ENCODE peak calls at places on chromosomes 13 and 19, in seven cellular contexts. One of them, this sample, is unnamed.

GRCh38 chr19:45508681-45508930 is 1.3 kb downstream of the VASP start:
- DNase-seq in posterior vena cava: no peak
- DNase-seq in PC-3: no peak
- DNase-seq in Calu3: no peak
- DNase-seq in AG09319: no peak
- DNase-seq in AG09309: no peak
- DNase-seq in lower lobe of right lung: no peak
- DNase-seq in this sample: no peak

GRCh38 chr13:44894001-44894770 is 95.1 kb downstream of the NUFIP1 start:
- DNase-seq in posterior vena cava: no peak
- DNase-seq in PC-3: peak; percentile 15
- DNase-seq in Calu3: no peak
- DNase-seq in AG09319: no peak
- DNase-seq in AG09309: no peak
- DNase-seq in lower lobe of right lung: no peak
- DNase-seq in this sample: no peak

GRCh38 chr19:50803633-50804419 is 13.6 kb downstream of the ACP4 start:
- DNase-seq in posterior vena cava: no peak
- DNase-seq in PC-3: peak; percentile 33
- DNase-seq in Calu3: no peak
- DNase-seq in AG09319: no peak
- DNase-seq in AG09309: no peak
- DNase-seq in lower lobe of right lung: no peak
- DNase-seq in this sample: no peak

GRCh38 chr13:83536941-83537340 is 345.3 kb downstream of the SLITRK1 start:
- DNase-seq in posterior vena cava: no peak
- DNase-seq in PC-3: peak; percentile 19
- DNase-seq in Calu3: no peak
- DNase-seq in AG09319: no peak
- DNase-seq in AG09309: no peak
- DNase-seq in lower lobe of right lung: no peak
- DNase-seq in this sample: no peak

GRCh38 chr19:49486232-49486631 is 1.2 kb upstream of the RPL13A start:
- DNase-seq in posterior vena cava: no peak
- DNase-seq in PC-3: no peak
- DNase-seq in Calu3: no peak
- DNase-seq in AG09319: no peak
- DNase-seq in AG09309: no peak
- DNase-seq in lower lobe of right lung: no peak
- DNase-seq in this sample: no peak

GRCh38 chr13:20015763-20016162 is 57.2 kb downstream of the ZMYM2 start:
- DNase-seq in posterior vena cava: no peak
- DNase-seq in PC-3: no peak
- DNase-seq in Calu3: no peak
- DNase-seq in AG09319: no peak
- DNase-seq in AG09309: no peak
- DNase-seq in lower lobe of right lung: no peak
- DNase-seq in this sample: no peak

GRCh38 chr13:85631801-85632200 is 167.4 kb downstream of the SLITRK6 start:
- DNase-seq in posterior vena cava: no peak
- DNase-seq in PC-3: peak; percentile 31
- DNase-seq in Calu3: no peak
- DNase-seq in AG09319: no peak
- DNase-seq in AG09309: no peak
- DNase-seq in lower lobe of right lung: no peak
- DNase-seq in this sample: no peak

GRCh38 chr19:58562126-58563033 is 4.0 kb upstream of the UBE2M start:
- DNase-seq in posterior vena cava: peak; percentile 87
- DNase-seq in PC-3: peak; percentile 55
- DNase-seq in Calu3: peak; percentile 56
- DNase-seq in AG09319: no peak
- DNase-seq in AG09309: no peak
- DNase-seq in lower lobe of right lung: peak; percentile 66
- DNase-seq in this sample: no peak

GRCh38 chr19:19531951-19532805 is 3.5 kb downstream of the YJEFN3 start:
- DNase-seq in posterior vena cava: peak; percentile 95
- DNase-seq in PC-3: peak; percentile 81
- DNase-seq in Calu3: peak; percentile 79
- DNase-seq in AG09319: no peak
- DNase-seq in AG09309: no peak
- DNase-seq in lower lobe of right lung: peak; percentile 91
- DNase-seq in this sample: peak; percentile 76

GRCh38 chr19:14439014-14439413 is 5.9 kb downstream of the PKN1 start:
- DNase-seq in posterior vena cava: no peak
- DNase-seq in PC-3: no peak
- DNase-seq in Calu3: no peak
- DNase-seq in AG09319: no peak
- DNase-seq in AG09309: no peak
- DNase-seq in lower lobe of right lung: no peak
- DNase-seq in this sample: no peak

GRCh38 chr13:77752512-77753069 is 55.1 kb downstream of the SLAIN1 start:
- DNase-seq in posterior vena cava: no peak
- DNase-seq in PC-3: no peak
- DNase-seq in Calu3: no peak
- DNase-seq in AG09319: no peak
- DNase-seq in AG09309: no peak
- DNase-seq in lower lobe of right lung: no peak
- DNase-seq in this sample: no peak

GRCh38 chr19:39335168-39335567 is 675 bp downstream of the GMFG start:
- DNase-seq in posterior vena cava: no peak
- DNase-seq in PC-3: no peak
- DNase-seq in Calu3: no peak
- DNase-seq in AG09319: no peak
- DNase-seq in AG09309: no peak
- DNase-seq in lower lobe of right lung: no peak
- DNase-seq in this sample: peak; percentile 24

GRCh38 chr19:5851302-5851701 is at the start of gene FUT3:
- DNase-seq in posterior vena cava: no peak
- DNase-seq in PC-3: peak; percentile 64
- DNase-seq in Calu3: peak; percentile 53
- DNase-seq in AG09319: no peak
- DNase-seq in AG09309: no peak
- DNase-seq in lower lobe of right lung: peak; percentile 65
- DNase-seq in this sample: no peak

GRCh38 chr19:39310558-39311311 is 9.9 kb downstream of the LRFN1 start:
- DNase-seq in posterior vena cava: peak; percentile 31
- DNase-seq in PC-3: no peak
- DNase-seq in Calu3: no peak
- DNase-seq in AG09319: no peak
- DNase-seq in AG09309: no peak
- DNase-seq in lower lobe of right lung: no peak
- DNase-seq in this sample: no peak

GRCh38 chr19:8361921-8362793 is 1.8 kb upstream of the ANGPTL4 start:
- DNase-seq in posterior vena cava: peak; percentile 98
- DNase-seq in PC-3: peak; percentile 100
- DNase-seq in Calu3: peak; percentile 90
- DNase-seq in AG09319: peak; percentile 96
- DNase-seq in AG09309: peak; percentile 95
- DNase-seq in lower lobe of right lung: peak; percentile 93
- DNase-seq in this sample: no peak

GRCh38 chr19:11361771-11362731 is 6.8 kb downstream of the PLPPR2 start:
- DNase-seq in posterior vena cava: no peak
- DNase-seq in PC-3: no peak
- DNase-seq in Calu3: no peak
- DNase-seq in AG09319: no peak
- DNase-seq in AG09309: no peak
- DNase-seq in lower lobe of right lung: no peak
- DNase-seq in this sample: no peak

GRCh38 chr19:29006057-29006735 is 206.8 kb downstream of the UQCRFS1 start:
- DNase-seq in posterior vena cava: no peak
- DNase-seq in PC-3: no peak
- DNase-seq in Calu3: no peak
- DNase-seq in AG09319: no peak
- DNase-seq in AG09309: peak; percentile 20
- DNase-seq in lower lobe of right lung: no peak
- DNase-seq in this sample: no peak

GRCh38 chr19:57192064-57192395 is 730 bp downstream of the ZNF264 start:
- DNase-seq in posterior vena cava: no peak
- DNase-seq in PC-3: peak; percentile 6
- DNase-seq in Calu3: no peak
- DNase-seq in AG09319: no peak
- DNase-seq in AG09309: no peak
- DNase-seq in lower lobe of right lung: no peak
- DNase-seq in this sample: no peak

GRCh38 chr13:70128098-70128497 is 19.8 kb upstream of the KLHL1 start:
- DNase-seq in posterior vena cava: no peak
- DNase-seq in PC-3: no peak
- DNase-seq in Calu3: no peak
- DNase-seq in AG09319: no peak
- DNase-seq in AG09309: no peak
- DNase-seq in lower lobe of right lung: no peak
- DNase-seq in this sample: no peak

GRCh38 chr13:41459754-41460111 is 2.4 kb downstream of the RGCC start:
- DNase-seq in posterior vena cava: no peak
- DNase-seq in PC-3: no peak
- DNase-seq in Calu3: no peak
- DNase-seq in AG09319: no peak
- DNase-seq in AG09309: no peak
- DNase-seq in lower lobe of right lung: no peak
- DNase-seq in this sample: peak; percentile 12

GRCh38 chr19:17751103-17751911 is at the start of gene FCHO1:
- DNase-seq in posterior vena cava: peak; percentile 87
- DNase-seq in PC-3: no peak
- DNase-seq in Calu3: no peak
- DNase-seq in AG09319: no peak
- DNase-seq in AG09309: no peak
- DNase-seq in lower lobe of right lung: peak; percentile 75
- DNase-seq in this sample: peak; percentile 85

GRCh38 chr13:43865892-43866291 is 13.6 kb downstream of the CCDC122 start:
- DNase-seq in posterior vena cava: no peak
- DNase-seq in PC-3: peak; percentile 60
- DNase-seq in Calu3: no peak
- DNase-seq in AG09319: peak; percentile 64
- DNase-seq in AG09309: peak; percentile 63
- DNase-seq in lower lobe of right lung: no peak
- DNase-seq in this sample: no peak

GRCh38 chr19:14404322-14404721 is 14.8 kb downstream of the DDX39A start:
- DNase-seq in posterior vena cava: no peak
- DNase-seq in PC-3: no peak
- DNase-seq in Calu3: no peak
- DNase-seq in AG09319: no peak
- DNase-seq in AG09309: no peak
- DNase-seq in lower lobe of right lung: no peak
- DNase-seq in this sample: no peak

GRCh38 chr13:98523455-98524102 is 53.3 kb downstream of the STK24 start:
- DNase-seq in posterior vena cava: no peak
- DNase-seq in PC-3: no peak
- DNase-seq in Calu3: no peak
- DNase-seq in AG09319: no peak
- DNase-seq in AG09309: no peak
- DNase-seq in lower lobe of right lung: no peak
- DNase-seq in this sample: no peak

GRCh38 chr13:29513981-29514719 is 81.3 kb downstream of the SLC7A1 start:
- DNase-seq in posterior vena cava: no peak
- DNase-seq in PC-3: no peak
- DNase-seq in Calu3: no peak
- DNase-seq in AG09319: no peak
- DNase-seq in AG09309: no peak
- DNase-seq in lower lobe of right lung: no peak
- DNase-seq in this sample: no peak

GRCh38 chr13:50244913-50245574 is 229.8 kb downstream of the KCNRG start:
- DNase-seq in posterior vena cava: no peak
- DNase-seq in PC-3: peak; percentile 90
- DNase-seq in Calu3: peak; percentile 59
- DNase-seq in AG09319: peak; percentile 38
- DNase-seq in AG09309: peak; percentile 33
- DNase-seq in lower lobe of right lung: no peak
- DNase-seq in this sample: no peak

GRCh38 chr13:95153647-95154405 is 147.4 kb downstream of the ABCC4 start:
- DNase-seq in posterior vena cava: no peak
- DNase-seq in PC-3: peak; percentile 41
- DNase-seq in Calu3: no peak
- DNase-seq in AG09319: no peak
- DNase-seq in AG09309: no peak
- DNase-seq in lower lobe of right lung: no peak
- DNase-seq in this sample: no peak

GRCh38 chr19:12784394-12784870 is 6.9 kb upstream of the JUNB start:
- DNase-seq in posterior vena cava: peak; percentile 43
- DNase-seq in PC-3: no peak
- DNase-seq in Calu3: peak; percentile 5
- DNase-seq in AG09319: no peak
- DNase-seq in AG09309: no peak
- DNase-seq in lower lobe of right lung: no peak
- DNase-seq in this sample: peak; percentile 39

GRCh38 chr19:33225458-33225925 is at the start of gene SLC7A10:
- DNase-seq in posterior vena cava: no peak
- DNase-seq in PC-3: no peak
- DNase-seq in Calu3: no peak
- DNase-seq in AG09319: no peak
- DNase-seq in AG09309: no peak
- DNase-seq in lower lobe of right lung: no peak
- DNase-seq in this sample: no peak

GRCh38 chr19:10864538-10864899 is 6.8 kb upstream of the CARM1 start:
- DNase-seq in posterior vena cava: peak; percentile 94
- DNase-seq in PC-3: peak; percentile 90
- DNase-seq in Calu3: peak; percentile 81
- DNase-seq in AG09319: peak; percentile 42
- DNase-seq in AG09309: no peak
- DNase-seq in lower lobe of right lung: peak; percentile 88
- DNase-seq in this sample: peak; percentile 71

GRCh38 chr19:2503521-2504109 is 27.7 kb downstream of the GADD45B start:
- DNase-seq in posterior vena cava: no peak
- DNase-seq in PC-3: peak; percentile 86
- DNase-seq in Calu3: peak; percentile 65
- DNase-seq in AG09319: no peak
- DNase-seq in AG09309: no peak
- DNase-seq in lower lobe of right lung: peak; percentile 48
- DNase-seq in this sample: peak; percentile 82

GRCh38 chr13:27923794-27924528 is 4.2 kb downstream of the PDX1 start:
- DNase-seq in posterior vena cava: no peak
- DNase-seq in PC-3: no peak
- DNase-seq in Calu3: no peak
- DNase-seq in AG09319: no peak
- DNase-seq in AG09309: no peak
- DNase-seq in lower lobe of right lung: no peak
- DNase-seq in this sample: no peak

GRCh38 chr13:59879281-59879680 is 284.4 kb downstream of the DIAPH3 start:
- DNase-seq in posterior vena cava: no peak
- DNase-seq in PC-3: no peak
- DNase-seq in Calu3: no peak
- DNase-seq in AG09319: no peak
- DNase-seq in AG09309: no peak
- DNase-seq in lower lobe of right lung: no peak
- DNase-seq in this sample: no peak

GRCh38 chr13:47794963-47795362 is 206.1 kb downstream of the SUCLA2 start:
- DNase-seq in posterior vena cava: no peak
- DNase-seq in PC-3: peak; percentile 29
- DNase-seq in Calu3: no peak
- DNase-seq in AG09319: no peak
- DNase-seq in AG09309: no peak
- DNase-seq in lower lobe of right lung: no peak
- DNase-seq in this sample: no peak

GRCh38 chr13:38758278-38758677 is 71.4 kb downstream of the FREM2 start:
- DNase-seq in posterior vena cava: no peak
- DNase-seq in PC-3: no peak
- DNase-seq in Calu3: no peak
- DNase-seq in AG09319: no peak
- DNase-seq in AG09309: no peak
- DNase-seq in lower lobe of right lung: no peak
- DNase-seq in this sample: no peak

GRCh38 chr13:44919103-44919804 is 70.0 kb downstream of the NUFIP1 start:
- DNase-seq in posterior vena cava: no peak
- DNase-seq in PC-3: no peak
- DNase-seq in Calu3: no peak
- DNase-seq in AG09319: no peak
- DNase-seq in AG09309: no peak
- DNase-seq in lower lobe of right lung: no peak
- DNase-seq in this sample: no peak

GRCh38 chr19:49820125-49820524 is 2.0 kb downstream of the MED25 start:
- DNase-seq in posterior vena cava: no peak
- DNase-seq in PC-3: no peak
- DNase-seq in Calu3: no peak
- DNase-seq in AG09319: no peak
- DNase-seq in AG09309: no peak
- DNase-seq in lower lobe of right lung: no peak
- DNase-seq in this sample: no peak